ENCODE peak calls at places on chromosomes 4 and X, in five cellular contexts. S is NCI-H1694 treated with DMSO at 0.1 percent for 48 hours, L is midbrain, J is tibial artery, X is NAMALWA. P is an unnamed sample.

GRCh38 chrX:133923113-133923512 is 62.3 kb downstream of the GPC3 start:
- DNase-seq in S (no peak), L (no peak), J (no peak), X (no peak), P (no peak)

GRCh38 chr4:114867291-114867690 is 246.1 kb downstream of the NDST4 start:
- DNase-seq in S (no peak), L (no peak), J (no peak), X (no peak), P (no peak)

GRCh38 chr4:53734584-53735363 is 143.5 kb upstream of the LNX1 start:
- DNase-seq in S (no peak), L (no peak), J (no peak), X (no peak), P (no peak)

GRCh38 chr4:1412376-1413220 is 6.4 kb upstream of the NKX1-1 start:
- DNase-seq in S (no peak), L (no peak), J (peak; percentile 58), X (no peak), P (no peak)

GRCh38 chr4:36394352-36394903 is 113.0 kb downstream of the DTHD1 start:
- DNase-seq in S (no peak), L (no peak), J (no peak), X (no peak), P (no peak)

GRCh38 chr4:47597696-47598095 is 112.6 kb downstream of the ATP10D start:
- DNase-seq in S (no peak), L (no peak), J (no peak), X (no peak), P (no peak)

GRCh38 chr4:78634011-78634664 is 82.6 kb downstream of the ANXA3 start:
- DNase-seq in S (no peak), L (peak; percentile 80), J (peak; percentile 93), X (no peak), P (no peak)

GRCh38 chrX:15877380-15877779 is 22.8 kb upstream of the AP1S2 start:
- DNase-seq in S (no peak), L (no peak), J (no peak), X (no peak), P (no peak)

GRCh38 chrX:48829016-48829735 is 2.9 kb downstream of the ERAS start:
- DNase-seq in S (no peak), L (no peak), J (no peak), X (no peak), P (no peak)

GRCh38 chr4:56699537-56699936 is 18.4 kb upstream of the HOPX start:
- DNase-seq in S (peak; percentile 87), L (no peak), J (no peak), X (no peak), P (peak; percentile 37)

GRCh38 chr4:39686997-39687396 is 10.9 kb upstream of the UBE2K start:
- DNase-seq in S (no peak), L (no peak), J (no peak), X (peak; percentile 29), P (no peak)

GRCh38 chr4:186621959-186622553 is 66.7 kb upstream of the MTNR1A start:
- DNase-seq in S (no peak), L (no peak), J (no peak), X (no peak), P (no peak)

P was measured in NCI-H2171.